ENCODE peak calls at places on chromosomes 3 and 15, in eight cellular contexts. Z is GM06990, N is heart right ventricle, F is AG09319, V is foreskin fibroblast, U is NB4, J is esophagus muscularis mucosa, C is neural crest cell. P is an unnamed sample.

GRCh38 chr3:50610181-50610971 is 1.2 kb downstream of the CISH start:
- DNase-seq in Z (no peak), N (no peak), F (no peak), V (no peak), U (peak), J (no peak), C (no peak), P (no peak)

GRCh38 chr3:25789209-25789595 is 688 bp upstream of the OXSM start:
- DNase-seq in Z (no peak), N (no peak), F (no peak), V (no peak), U (no peak), J (no peak), C (no peak), P (no peak)

GRCh38 chr15:74528876-74529275 is 12.1 kb upstream of the ARID3B start:
- DNase-seq in Z (no peak), N (no peak), F (no peak), V (no peak), U (no peak), J (no peak), C (no peak), P (no peak)

GRCh38 chr3:137174514-137174913 is 216.7 kb downstream of the IL20RB start:
- DNase-seq in Z (no peak), N (no peak), F (no peak), V (no peak), U (no peak), J (no peak), C (no peak), P (no peak)

GRCh38 chr15:99708563-99708962 is 24.7 kb downstream of the LYSMD4 start:
- DNase-seq in Z (no peak), N (peak), F (peak), V (peak), U (peak), J (no peak), C (no peak), P (peak)

GRCh38 chr3:149717391-149718056 is 34.8 kb downstream of the COMMD2 start:
- DNase-seq in Z (no peak), N (no peak), F (peak), V (peak), U (peak), J (no peak), C (peak), P (peak)

GRCh38 chr15:100043069-100043641 is 298.6 kb downstream of the ADAMTS17 start:
- DNase-seq in Z (no peak), N (no peak), F (no peak), V (peak), U (peak), J (no peak), C (no peak), P (peak)

GRCh38 chr15:41577863-41578735 is 19.1 kb downstream of the TYRO3 start:
- DNase-seq in Z (no peak), N (no peak), F (no peak), V (no peak), U (no peak), J (no peak), C (no peak), P (no peak)

GRCh38 chr15:62486041-62486440 is 321.0 kb upstream of the C2CD4B start:
- DNase-seq in Z (no peak), N (no peak), F (no peak), V (no peak), U (no peak), J (no peak), C (no peak), P (peak)

GRCh38 chr3:105559856-105560255 is 193.1 kb downstream of the ALCAM start:
- DNase-seq in Z (no peak), N (no peak), F (no peak), V (no peak), U (no peak), J (no peak), C (no peak), P (no peak)

GRCh38 chr15:74275957-74276356 is 39.8 kb downstream of the CCDC33 start:
- DNase-seq in Z (no peak), N (no peak), F (no peak), V (no peak), U (peak), J (no peak), C (no peak), P (no peak)

GRCh38 chr3:37138816-37139215 is 35.6 kb downstream of the LRRFIP2 start:
- DNase-seq in Z (no peak), N (no peak), F (no peak), V (no peak), U (no peak), J (no peak), C (no peak), P (no peak)

GRCh38 chr3:69660631-69661030 is 78.6 kb upstream of the MITF start:
- DNase-seq in Z (peak), N (no peak), F (no peak), V (no peak), U (no peak), J (no peak), C (no peak), P (no peak)

GRCh38 chr15:88013111-88013510 is 243.4 kb downstream of the NTRK3 start:
- DNase-seq in Z (no peak), N (no peak), F (no peak), V (no peak), U (no peak), J (no peak), C (no peak), P (no peak)

GRCh38 chr3:159825216-159825854 is 163.3 kb upstream of the IL12A start:
- DNase-seq in Z (no peak), N (no peak), F (no peak), V (no peak), U (no peak), J (no peak), C (no peak), P (no peak)

GRCh38 chr3:112333002-112333385 is at the start of gene CD200:
- DNase-seq in Z (peak), N (peak), F (no peak), V (peak), U (no peak), J (no peak), C (peak), P (no peak)

GRCh38 chr3:42590989-42591756 is 513 bp downstream of the SS18L2 start:
- DNase-seq in Z (no peak), N (no peak), F (no peak), V (peak), U (no peak), J (no peak), C (no peak), P (no peak)

GRCh38 chr15:73691398-73691797 is 7.2 kb downstream of the CD276 start:
- DNase-seq in Z (no peak), N (peak), F (peak), V (peak), U (peak), J (no peak), C (no peak), P (no peak)

GRCh38 chr15:68154923-68155559 is 50.1 kb downstream of the CALML4 start:
- DNase-seq in Z (no peak), N (no peak), F (no peak), V (peak), U (peak), J (no peak), C (peak), P (peak)

GRCh38 chr3:101850327-101851048 is 1.2 kb downstream of the NFKBIZ start:
- DNase-seq in Z (peak), N (no peak), F (no peak), V (peak), U (peak), J (no peak), C (no peak), P (peak)

GRCh38 chr15:68375716-68376220 is 56.2 kb downstream of the ITGA11 start:
- DNase-seq in Z (no peak), N (no peak), F (no peak), V (no peak), U (no peak), J (peak), C (no peak), P (no peak)

GRCh38 chr3:5071061-5071460 is 51.0 kb upstream of the ARL8B start:
- DNase-seq in Z (no peak), N (no peak), F (no peak), V (peak), U (peak), J (no peak), C (no peak), P (peak)

GRCh38 chr15:91426412-91426811 is 326.4 kb downstream of the SV2B start:
- DNase-seq in Z (no peak), N (no peak), F (no peak), V (no peak), U (no peak), J (no peak), C (no peak), P (no peak)

GRCh38 chr3:126777366-126777765 is 73.3 kb downstream of the CHCHD6 start:
- DNase-seq in Z (no peak), N (no peak), F (no peak), V (no peak), U (no peak), J (no peak), C (no peak), P (no peak)

GRCh38 chr3:108437439-108437838 is 73.0 kb downstream of the MYH15 start:
- DNase-seq in Z (no peak), N (no peak), F (no peak), V (no peak), U (no peak), J (no peak), C (no peak), P (no peak)

GRCh38 chr3:155853214-155854146 is 747 bp downstream of the SLC33A1 start:
- DNase-seq in Z (no peak), N (peak), F (no peak), V (peak), U (peak), J (no peak), C (peak), P (no peak)

GRCh38 chr15:33195283-33195682 is 769 bp upstream of the FMN1 start:
- DNase-seq in Z (no peak), N (no peak), F (no peak), V (no peak), U (no peak), J (no peak), C (no peak), P (no peak)

GRCh38 chr3:138867996-138868395 is 33.3 kb upstream of the PIK3CB start:
- DNase-seq in Z (no peak), N (no peak), F (no peak), V (no peak), U (no peak), J (no peak), C (no peak), P (no peak)

GRCh38 chr15:85722789-85723188 is 71.9 kb downstream of the KLHL25 start:
- DNase-seq in Z (no peak), N (no peak), F (no peak), V (no peak), U (no peak), J (no peak), C (no peak), P (no peak)

GRCh38 chr15:69686626-69687025 is 234.0 kb downstream of the RPLP1 start:
- DNase-seq in Z (no peak), N (no peak), F (no peak), V (no peak), U (no peak), J (no peak), C (no peak), P (no peak)

GRCh38 chr3:184240384-184241140 is 8.2 kb downstream of the ALG3 start:
- DNase-seq in Z (no peak), N (no peak), F (no peak), V (peak), U (peak), J (no peak), C (no peak), P (no peak)

GRCh38 chr3:156449712-156450574 is 105.0 kb downstream of the SSR3 start:
- DNase-seq in Z (no peak), N (no peak), F (no peak), V (peak), U (peak), J (no peak), C (no peak), P (peak)

GRCh38 chr15:73287019-73287418 is 81.7 kb downstream of the HCN4 start:
- DNase-seq in Z (no peak), N (no peak), F (no peak), V (no peak), U (peak), J (no peak), C (no peak), P (no peak)

GRCh38 chr3:186998937-186999368 is 68.6 kb downstream of the ST6GAL1 start:
- DNase-seq in Z (no peak), N (no peak), F (no peak), V (no peak), U (no peak), J (no peak), C (no peak), P (no peak)

GRCh38 chr3:74048686-74049085 is 423.9 kb upstream of the PDZRN3 start:
- DNase-seq in Z (no peak), N (no peak), F (no peak), V (peak), U (no peak), J (no peak), C (no peak), P (no peak)

DNA sequence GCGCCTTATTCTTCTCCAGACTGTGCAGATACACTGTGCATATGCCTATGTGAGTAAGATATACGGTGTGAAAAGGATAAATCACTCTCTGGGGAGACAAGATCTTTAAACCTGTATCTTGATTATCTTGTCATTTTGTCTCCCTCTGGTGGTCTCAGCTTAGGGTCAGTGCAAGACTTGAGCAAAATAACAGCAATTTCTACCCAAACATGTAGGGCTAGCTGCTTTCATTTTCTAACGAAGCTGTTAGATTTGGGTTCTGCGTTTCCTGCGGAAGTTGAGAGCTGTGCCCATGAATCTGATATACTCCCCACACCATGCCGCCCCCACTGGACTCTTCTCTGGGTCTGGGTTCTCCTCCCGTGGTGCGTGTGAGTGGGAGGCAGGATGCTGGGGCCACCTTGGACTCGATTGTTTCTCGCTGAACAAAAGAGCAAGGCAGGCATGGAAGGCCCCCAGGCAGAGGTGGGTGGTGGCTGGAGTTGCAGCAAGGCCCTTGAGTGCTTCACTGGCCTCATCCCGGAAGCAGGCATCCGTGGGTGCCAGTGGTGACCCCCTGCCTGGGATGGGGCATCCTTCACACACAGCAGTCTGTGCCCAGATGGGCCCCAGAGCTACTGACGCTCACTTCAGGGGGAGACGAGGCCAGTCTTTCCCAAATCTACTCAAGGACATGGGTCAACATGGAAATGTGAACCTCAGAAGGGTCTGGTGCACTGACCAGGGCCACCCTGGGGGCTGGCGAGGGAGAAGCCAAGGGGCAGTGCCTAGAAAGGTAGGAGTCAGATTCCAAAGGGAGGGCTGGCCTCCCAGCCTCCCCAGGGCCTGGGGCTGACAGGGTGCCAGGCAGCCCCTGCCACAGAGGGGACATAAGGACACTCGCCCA is 179.6 kb downstream of the NSMCE3 start:
- DNase-seq in Z (no peak), N (no peak), F (no peak), V (peak), U (peak), J (no peak), C (no peak), P (no peak)
- TF ChIP-seq CTCF in Z (peak), N (no peak), F (peak), V (peak), U (peak), J (no peak), C (peak), P (no peak)

GRCh38 chr3:100068758-100069345 is 45.4 kb downstream of the FILIP1L start:
- DNase-seq in Z (no peak), N (peak), F (peak), V (peak), U (peak), J (no peak), C (peak), P (peak)
- TF ChIP-seq CTCF in Z (peak), N (peak), F (peak), V (peak), U (peak), J (peak), C (peak), P (peak)

DNA sequence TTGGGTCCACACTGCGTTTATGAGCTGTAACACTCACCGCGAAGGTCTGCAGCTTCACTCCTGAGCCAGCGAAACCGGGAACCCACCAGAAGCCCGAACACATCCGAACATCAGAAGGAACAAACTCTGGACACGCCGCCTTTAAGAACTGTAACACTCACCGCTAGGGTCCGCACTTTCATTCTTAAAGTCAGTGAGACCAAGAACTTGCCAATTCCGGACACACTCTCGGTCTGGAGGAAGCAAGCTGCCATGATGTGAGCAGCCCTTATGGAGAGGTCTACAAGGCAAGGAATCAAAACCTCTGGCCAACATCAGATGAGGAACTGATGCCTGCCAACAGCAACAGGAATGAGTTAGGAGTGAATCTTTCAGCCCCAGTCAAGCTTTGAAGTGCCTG is 62.9 kb downstream of the SLC28A2 start:
- DNase-seq in Z (no peak), N (no peak), F (no peak), V (peak), U (no peak), J (no peak), C (peak), P (no peak)
- TF ChIP-seq CTCF in Z (no peak), N (peak), F (peak), V (peak), U (no peak), J (no peak), C (peak), P (peak)

DNA sequence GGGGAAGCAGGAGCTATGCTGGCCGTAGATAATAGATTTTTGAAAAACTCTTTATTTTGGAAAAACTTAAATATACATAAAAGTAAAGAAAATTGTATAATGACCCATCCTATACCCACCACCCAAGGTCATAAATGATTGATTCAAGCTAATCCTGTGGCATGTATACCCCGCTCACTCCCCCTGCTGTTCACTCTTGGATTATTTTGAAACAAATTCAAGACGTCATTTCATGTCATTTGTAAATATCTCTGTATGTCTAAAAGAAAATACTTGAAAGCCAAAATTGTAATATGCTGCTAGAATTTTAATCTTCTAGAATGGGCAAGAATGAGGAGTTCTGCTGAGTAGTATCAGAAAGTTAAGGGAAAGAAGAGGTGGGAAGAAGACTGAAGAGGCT is 241.7 kb downstream of the FEZF2 start:
- DNase-seq in Z (no peak), N (no peak), F (no peak), V (peak), U (peak), J (no peak), C (no peak), P (no peak)
- TF ChIP-seq CTCF in Z (peak), N (peak), F (peak), V (peak), U (peak), J (peak), C (peak), P (peak)

GRCh38 chr15:38486946-38487345 is 33.0 kb downstream of the FAM98B start:
- DNase-seq in Z (no peak), N (no peak), F (no peak), V (no peak), U (no peak), J (no peak), C (no peak), P (no peak)
- TF ChIP-seq CTCF in Z (no peak), N (no peak), F (no peak), V (no peak), U (no peak), J (no peak), C (no peak), P (no peak)

P was measured in AG09309.